ENCODE peak calls at places on chromosomes 4 and X, in nine cellular contexts. I, O, J, Z, P, E, M, X and S are unnamed samples.
A peak's percentile ranks its signal among the peaks of the same experiment; 100 is the strongest.

GRCh38 chrX:314781-315595 is 3.6 kb downstream of the GTPBP6 start:
- DNase-seq in O (no peak), Z (no peak), E (no peak), I (no peak), M (no peak), X (no peak), P (no peak), J (no peak), S (no peak)

GRCh38 chr4:33369366-33369899 is 2649.3 kb downstream of the PCDH7 start:
- DNase-seq in Z (no peak), X (peak; percentile 12), P (no peak), O (no peak), E (no peak), I (no peak), J (no peak), M (no peak), S (peak; percentile 7)

GRCh38 chrX:149541521-149542047 is 772 bp downstream of the EOLA1 start:
- DNase-seq in O (no peak), J (no peak), Z (no peak), P (no peak), E (no peak), X (no peak), M (no peak), I (no peak), S (no peak)

GRCh38 chr4:88522702-88523324 is 763 bp downstream of the PYURF start:
- DNase-seq in O (no peak), X (peak; percentile 33), Z (peak; percentile 17), I (no peak), P (peak; percentile 32), E (no peak), J (no peak), M (peak; percentile 14), S (no peak)

GRCh38 chr4:184261246-184261645 is 43.6 kb upstream of the ENPP6 start:
- DNase-seq in J (no peak), M (no peak), O (no peak), X (no peak), E (no peak), P (no peak), Z (no peak), I (no peak), S (no peak)

GRCh38 chrX:13283968-13284914 is 35.6 kb downstream of the ATXN3L start:
- DNase-seq in J (no peak), P (no peak), I (no peak), X (peak; percentile 78), O (no peak), Z (peak; percentile 65), M (no peak), E (no peak), S (no peak)

GRCh38 chr4:155999743-156000142 is 46.1 kb upstream of the CTSO start:
- DNase-seq in M (peak; percentile 61), X (no peak), P (no peak), J (no peak), E (no peak), I (no peak), Z (no peak), O (no peak), S (peak; percentile 10)

GRCh38 chr4:6751611-6752485 is 30.7 kb upstream of the KIAA0232 start:
- DNase-seq in M (no peak), I (no peak), O (no peak), P (no peak), E (no peak), X (peak; percentile 10), Z (no peak), J (no peak), S (no peak)

GRCh38 chrX:46791927-46792825 is 33.3 kb upstream of the SLC9A7 start:
- DNase-seq in P (no peak), Z (peak; percentile 83), X (peak; percentile 92), J (no peak), E (peak; percentile 15), I (no peak), M (no peak), O (no peak), S (peak; percentile 41)

GRCh38 chr4:101187837-101188236 is 159.5 kb downstream of the PPP3CA start:
- DNase-seq in O (no peak), Z (no peak), X (no peak), I (no peak), M (no peak), P (no peak), J (no peak), E (no peak), S (no peak)

GRCh38 chrX:155262970-155263754 is 1.1 kb downstream of the RAB39B start:
- DNase-seq in E (no peak), Z (no peak), X (no peak), M (no peak), P (no peak), I (no peak), O (no peak), J (no peak), S (no peak)

GRCh38 chr4:1842993-1843448 is 12.9 kb downstream of the LETM1 start:
- DNase-seq in E (peak; percentile 68), O (no peak), P (no peak), M (no peak), J (no peak), Z (peak; percentile 82), X (peak; percentile 94), I (no peak), S (peak; percentile 40)

GRCh38 chr4:95599777-95600436 is 51.1 kb upstream of the UNC5C start:
- DNase-seq in I (no peak), J (no peak), X (no peak), M (no peak), P (no peak), E (no peak), O (no peak), Z (no peak), S (no peak)

GRCh38 chr4:20356565-20356964 is 104.9 kb downstream of the SLIT2 start:
- DNase-seq in J (peak; percentile 57), E (no peak), X (no peak), Z (no peak), M (peak; percentile 13), P (no peak), I (peak; percentile 1), O (no peak), S (no peak)

GRCh38 chr4:8264106-8264505 is 5.4 kb upstream of the HTRA3 start:
- DNase-seq in E (no peak), M (no peak), O (no peak), P (no peak), I (no peak), X (no peak), J (no peak), Z (no peak), S (no peak)

GRCh38 chr4:182369211-182369610 is 126.0 kb downstream of the TENM3 start:
- DNase-seq in X (peak; percentile 62), O (no peak), J (no peak), M (no peak), Z (peak; percentile 47), P (no peak), I (no peak), E (no peak), S (no peak)

GRCh38 chr4:8607603-8608481 is 15.3 kb downstream of the CPZ start:
- DNase-seq in Z (peak; percentile 64), J (peak; percentile 10), E (no peak), X (no peak), M (peak; percentile 90), O (peak; percentile 26), I (no peak), P (peak; percentile 13), S (no peak)